ENCODE peak calls at places on chromosomes 5 and 9, in eight cellular contexts. One of them, this sample, is unnamed.

GRCh38 chr5:167448376-167448775 is 843.1 kb upstream of the WWC1 start:
- DNase-seq in stomach: no peak
- DNase-seq in fibroblast of lung: no peak
- DNase-seq in fibroblast of mammary gland: no peak
- DNase-seq in astrocyte of the cerebellum: no peak
- DNase-seq in fibroblast of villous mesenchyme: no peak
- DNase-seq in cardiac muscle cell: no peak
- DNase-seq in kidney: no peak
- DNase-seq in this sample: no peak

GRCh38 chr5:158451203-158451982 is 592.4 kb upstream of the CLINT1 start:
- DNase-seq in fibroblast of lung: peak
- DNase-seq in astrocyte of the cerebellum: peak
- DNase-seq in kidney: no peak
- DNase-seq in fibroblast of villous mesenchyme: peak
- DNase-seq in cardiac muscle cell: no peak
- DNase-seq in fibroblast of mammary gland: peak
- DNase-seq in stomach: no peak
- DNase-seq in this sample: peak

GRCh38 chr5:17365326-17365725 is 132.7 kb upstream of the TAF11L2 start:
- DNase-seq in cardiac muscle cell: no peak
- DNase-seq in fibroblast of lung: no peak
- DNase-seq in stomach: no peak
- DNase-seq in fibroblast of villous mesenchyme: no peak
- DNase-seq in kidney: no peak
- DNase-seq in astrocyte of the cerebellum: no peak
- DNase-seq in fibroblast of mammary gland: no peak
- DNase-seq in this sample: no peak

GRCh38 chr5:76571595-76571994 is 51.6 kb downstream of the F2RL2 start:
- DNase-seq in fibroblast of mammary gland: no peak
- DNase-seq in fibroblast of villous mesenchyme: no peak
- DNase-seq in kidney: no peak
- DNase-seq in astrocyte of the cerebellum: no peak
- DNase-seq in cardiac muscle cell: no peak
- DNase-seq in fibroblast of lung: no peak
- DNase-seq in stomach: no peak
- DNase-seq in this sample: no peak

GRCh38 chr9:113137196-113138168 is 13.3 kb upstream of the SLC31A2 start:
- DNase-seq in fibroblast of lung: no peak
- DNase-seq in fibroblast of mammary gland: no peak
- DNase-seq in cardiac muscle cell: no peak
- DNase-seq in astrocyte of the cerebellum: no peak
- DNase-seq in kidney: no peak
- DNase-seq in stomach: peak
- DNase-seq in fibroblast of villous mesenchyme: no peak
- DNase-seq in this sample: no peak

GRCh38 chr5:127770272-127770671 is 67.1 kb downstream of the CCDC192 start:
- DNase-seq in cardiac muscle cell: no peak
- DNase-seq in astrocyte of the cerebellum: no peak
- DNase-seq in stomach: no peak
- DNase-seq in fibroblast of lung: no peak
- DNase-seq in fibroblast of mammary gland: no peak
- DNase-seq in fibroblast of villous mesenchyme: no peak
- DNase-seq in kidney: no peak
- DNase-seq in this sample: no peak

GRCh38 chr5:138316355-138316754 is 15.2 kb downstream of the CDC25C start:
- DNase-seq in astrocyte of the cerebellum: no peak
- DNase-seq in kidney: no peak
- DNase-seq in cardiac muscle cell: peak
- DNase-seq in fibroblast of villous mesenchyme: no peak
- DNase-seq in fibroblast of mammary gland: no peak
- DNase-seq in fibroblast of lung: no peak
- DNase-seq in stomach: no peak
- DNase-seq in this sample: no peak

GRCh38 chr9:71791875-71792274 is 23.6 kb upstream of the CEMIP2 start:
- DNase-seq in kidney: no peak
- DNase-seq in astrocyte of the cerebellum: no peak
- DNase-seq in fibroblast of mammary gland: no peak
- DNase-seq in stomach: no peak
- DNase-seq in fibroblast of villous mesenchyme: no peak
- DNase-seq in cardiac muscle cell: no peak
- DNase-seq in fibroblast of lung: peak
- DNase-seq in this sample: no peak

GRCh38 chr9:6268830-6269397 is 53.3 kb downstream of the IL33 start:
- DNase-seq in astrocyte of the cerebellum: no peak
- DNase-seq in fibroblast of lung: no peak
- DNase-seq in stomach: peak
- DNase-seq in fibroblast of mammary gland: no peak
- DNase-seq in fibroblast of villous mesenchyme: no peak
- DNase-seq in cardiac muscle cell: no peak
- DNase-seq in kidney: no peak
- DNase-seq in this sample: no peak

GRCh38 chr9:69243116-69243515 is 69.0 kb downstream of the TJP2 start:
- DNase-seq in fibroblast of villous mesenchyme: no peak
- DNase-seq in fibroblast of lung: no peak
- DNase-seq in astrocyte of the cerebellum: no peak
- DNase-seq in cardiac muscle cell: no peak
- DNase-seq in stomach: no peak
- DNase-seq in kidney: no peak
- DNase-seq in fibroblast of mammary gland: no peak
- DNase-seq in this sample: no peak

GRCh38 chr5:170522211-170523128 is 18.6 kb downstream of the KCNIP1 start:
- DNase-seq in astrocyte of the cerebellum: peak
- DNase-seq in kidney: no peak
- DNase-seq in cardiac muscle cell: no peak
- DNase-seq in fibroblast of lung: peak
- DNase-seq in fibroblast of villous mesenchyme: no peak
- DNase-seq in stomach: no peak
- DNase-seq in fibroblast of mammary gland: peak
- DNase-seq in this sample: peak

GRCh38 chr5:89181546-89181945 is 298.6 kb upstream of the MEF2C start:
- DNase-seq in stomach: no peak
- DNase-seq in fibroblast of lung: no peak
- DNase-seq in fibroblast of villous mesenchyme: no peak
- DNase-seq in kidney: no peak
- DNase-seq in cardiac muscle cell: no peak
- DNase-seq in astrocyte of the cerebellum: no peak
- DNase-seq in fibroblast of mammary gland: no peak
- DNase-seq in this sample: no peak

GRCh38 chr9:89278551-89278950 is 32.4 kb upstream of the CKS2 start:
- DNase-seq in fibroblast of lung: no peak
- DNase-seq in stomach: no peak
- DNase-seq in cardiac muscle cell: no peak
- DNase-seq in fibroblast of mammary gland: no peak
- DNase-seq in kidney: no peak
- DNase-seq in astrocyte of the cerebellum: no peak
- DNase-seq in fibroblast of villous mesenchyme: no peak
- DNase-seq in this sample: no peak

GRCh38 chr9:80491086-80491749 is 919.5 kb downstream of the TLE4 start:
- DNase-seq in stomach: no peak
- DNase-seq in fibroblast of villous mesenchyme: no peak
- DNase-seq in kidney: no peak
- DNase-seq in astrocyte of the cerebellum: no peak
- DNase-seq in fibroblast of lung: no peak
- DNase-seq in cardiac muscle cell: no peak
- DNase-seq in fibroblast of mammary gland: no peak
- DNase-seq in this sample: no peak

GRCh38 chr5:135830384-135831275 is 3.8 kb upstream of the SLC25A48 start:
- DNase-seq in stomach: no peak
- DNase-seq in fibroblast of lung: no peak
- DNase-seq in fibroblast of villous mesenchyme: no peak
- DNase-seq in cardiac muscle cell: no peak
- DNase-seq in astrocyte of the cerebellum: no peak
- DNase-seq in kidney: no peak
- DNase-seq in fibroblast of mammary gland: no peak
- DNase-seq in this sample: no peak

GRCh38 chr5:137470921-137471220 is 28.3 kb downstream of the SPOCK1 start:
- DNase-seq in fibroblast of lung: no peak
- DNase-seq in cardiac muscle cell: no peak
- DNase-seq in kidney: no peak
- DNase-seq in fibroblast of mammary gland: no peak
- DNase-seq in astrocyte of the cerebellum: no peak
- DNase-seq in fibroblast of villous mesenchyme: no peak
- DNase-seq in stomach: no peak
- DNase-seq in this sample: no peak

GRCh38 chr9:15837079-15837679 is 284.3 kb downstream of the CCDC171 start:
- DNase-seq in fibroblast of villous mesenchyme: peak
- DNase-seq in stomach: no peak
- DNase-seq in cardiac muscle cell: peak
- DNase-seq in fibroblast of lung: peak
- DNase-seq in fibroblast of mammary gland: peak
- DNase-seq in kidney: no peak
- DNase-seq in astrocyte of the cerebellum: peak
- DNase-seq in this sample: peak

GRCh38 chr9:93967020-93967803 is 12.1 kb upstream of the BARX1 start:
- DNase-seq in astrocyte of the cerebellum: no peak
- DNase-seq in fibroblast of mammary gland: no peak
- DNase-seq in stomach: no peak
- DNase-seq in fibroblast of lung: no peak
- DNase-seq in fibroblast of villous mesenchyme: no peak
- DNase-seq in kidney: peak
- DNase-seq in cardiac muscle cell: no peak
- DNase-seq in this sample: no peak

GRCh38 chr9:99601506-99601905 is 220.2 kb upstream of the NR4A3 start:
- DNase-seq in cardiac muscle cell: no peak
- DNase-seq in astrocyte of the cerebellum: no peak
- DNase-seq in fibroblast of lung: no peak
- DNase-seq in kidney: no peak
- DNase-seq in fibroblast of mammary gland: peak
- DNase-seq in stomach: no peak
- DNase-seq in fibroblast of villous mesenchyme: peak
- DNase-seq in this sample: no peak

GRCh38 chr5:157292599-157292998 is 26.7 kb downstream of the CYFIP2 start:
- DNase-seq in astrocyte of the cerebellum: no peak
- DNase-seq in fibroblast of villous mesenchyme: no peak
- DNase-seq in fibroblast of mammary gland: peak
- DNase-seq in kidney: no peak
- DNase-seq in cardiac muscle cell: no peak
- DNase-seq in fibroblast of lung: no peak
- DNase-seq in stomach: no peak
- DNase-seq in this sample: no peak

GRCh38 chr5:56455417-56455816 is 222.3 kb upstream of the ANKRD55 start:
- DNase-seq in cardiac muscle cell: no peak
- DNase-seq in stomach: no peak
- DNase-seq in fibroblast of lung: no peak
- DNase-seq in fibroblast of villous mesenchyme: no peak
- DNase-seq in astrocyte of the cerebellum: no peak
- DNase-seq in kidney: no peak
- DNase-seq in fibroblast of mammary gland: no peak
- DNase-seq in this sample: no peak

GRCh38 chr5:6708814-6709213 is 4.4 kb upstream of the TENT4A start:
- DNase-seq in fibroblast of mammary gland: no peak
- DNase-seq in stomach: no peak
- DNase-seq in fibroblast of villous mesenchyme: no peak
- DNase-seq in fibroblast of lung: no peak
- DNase-seq in cardiac muscle cell: peak
- DNase-seq in astrocyte of the cerebellum: no peak
- DNase-seq in kidney: no peak
- DNase-seq in this sample: no peak

GRCh38 chr9:111700776-111701175 is 39.4 kb downstream of the GNG10 start:
- DNase-seq in kidney: no peak
- DNase-seq in fibroblast of villous mesenchyme: peak
- DNase-seq in cardiac muscle cell: no peak
- DNase-seq in astrocyte of the cerebellum: no peak
- DNase-seq in fibroblast of mammary gland: no peak
- DNase-seq in fibroblast of lung: no peak
- DNase-seq in stomach: no peak
- DNase-seq in this sample: no peak

GRCh38 chr5:122871669-122872068 is 26.3 kb downstream of the SNX24 start:
- DNase-seq in cardiac muscle cell: no peak
- DNase-seq in astrocyte of the cerebellum: no peak
- DNase-seq in fibroblast of lung: peak
- DNase-seq in stomach: no peak
- DNase-seq in kidney: no peak
- DNase-seq in fibroblast of mammary gland: peak
- DNase-seq in fibroblast of villous mesenchyme: no peak
- DNase-seq in this sample: peak

GRCh38 chr5:135456238-135457099 is 4.3 kb upstream of the TIFAB start:
- DNase-seq in stomach: peak
- DNase-seq in fibroblast of mammary gland: peak
- DNase-seq in fibroblast of lung: peak
- DNase-seq in cardiac muscle cell: no peak
- DNase-seq in astrocyte of the cerebellum: no peak
- DNase-seq in fibroblast of villous mesenchyme: peak
- DNase-seq in kidney: peak
- DNase-seq in this sample: peak

DNA sequence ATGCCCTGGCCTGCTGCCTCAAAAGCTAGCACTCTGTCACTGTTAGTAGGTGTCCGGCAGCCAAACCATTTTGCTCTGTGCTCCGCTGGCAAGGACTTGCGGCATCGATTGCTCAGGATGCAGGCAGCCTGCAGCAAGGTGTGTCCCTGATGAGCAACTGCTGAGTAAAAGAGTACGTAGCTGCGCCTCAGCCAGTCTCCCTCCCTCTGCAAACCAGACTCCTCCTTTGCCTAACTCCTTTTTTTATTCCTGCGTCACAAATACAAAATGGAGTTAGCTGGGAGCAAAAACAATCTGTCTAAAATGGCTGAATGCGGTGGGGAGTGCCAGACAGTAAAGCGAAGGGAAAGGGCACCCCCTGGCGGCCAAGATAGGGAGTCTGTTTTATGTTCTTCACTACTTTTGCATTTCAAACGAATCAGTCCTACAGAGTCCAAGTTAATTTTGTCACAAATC is 61.1 kb downstream of the DIAPH1 start:
- DNase-seq in fibroblast of mammary gland: peak
- DNase-seq in stomach: peak
- DNase-seq in fibroblast of villous mesenchyme: peak
- DNase-seq in kidney: peak
- DNase-seq in cardiac muscle cell: peak
- DNase-seq in fibroblast of lung: peak
- DNase-seq in astrocyte of the cerebellum: peak
- DNase-seq in this sample: peak
- H3K4me3 ChIP-seq in fibroblast of mammary gland: peak
- H3K4me3 ChIP-seq in stomach: no peak
- H3K4me3 ChIP-seq in fibroblast of villous mesenchyme: peak
- H3K4me3 ChIP-seq in kidney: peak
- H3K4me3 ChIP-seq in cardiac muscle cell: peak
- H3K4me3 ChIP-seq in fibroblast of lung: peak
- H3K4me3 ChIP-seq in astrocyte of the cerebellum: peak
- H3K4me3 ChIP-seq in this sample: peak

GRCh38 chr9:137191245-137191644 is 2.8 kb downstream of the SSNA1 start:
- DNase-seq in stomach: no peak
- DNase-seq in kidney: no peak
- DNase-seq in fibroblast of villous mesenchyme: no peak
- DNase-seq in astrocyte of the cerebellum: no peak
- DNase-seq in cardiac muscle cell: no peak
- DNase-seq in fibroblast of mammary gland: no peak
- DNase-seq in fibroblast of lung: no peak
- DNase-seq in this sample: no peak
- H3K4me3 ChIP-seq in stomach: no peak
- H3K4me3 ChIP-seq in kidney: no peak
- H3K4me3 ChIP-seq in fibroblast of villous mesenchyme: no peak
- H3K4me3 ChIP-seq in astrocyte of the cerebellum: no peak
- H3K4me3 ChIP-seq in cardiac muscle cell: no peak
- H3K4me3 ChIP-seq in fibroblast of mammary gland: no peak
- H3K4me3 ChIP-seq in fibroblast of lung: no peak
- H3K4me3 ChIP-seq in this sample: no peak

GRCh38 chr5:1167361-1167727 is 34.1 kb upstream of the SLC6A19 start:
- DNase-seq in fibroblast of mammary gland: no peak
- DNase-seq in fibroblast of villous mesenchyme: no peak
- DNase-seq in cardiac muscle cell: no peak
- DNase-seq in fibroblast of lung: no peak
- DNase-seq in stomach: no peak
- DNase-seq in astrocyte of the cerebellum: no peak
- DNase-seq in kidney: no peak
- DNase-seq in this sample: no peak
- H3K4me3 ChIP-seq in fibroblast of mammary gland: no peak
- H3K4me3 ChIP-seq in fibroblast of villous mesenchyme: no peak
- H3K4me3 ChIP-seq in cardiac muscle cell: no peak
- H3K4me3 ChIP-seq in fibroblast of lung: no peak
- H3K4me3 ChIP-seq in stomach: no peak
- H3K4me3 ChIP-seq in astrocyte of the cerebellum: no peak
- H3K4me3 ChIP-seq in kidney: no peak
- H3K4me3 ChIP-seq in this sample: no peak

GRCh38 chr5:28286566-28286965 is 1248.2 kb upstream of the CDH9 start:
- DNase-seq in fibroblast of lung: peak
- DNase-seq in fibroblast of mammary gland: no peak
- DNase-seq in cardiac muscle cell: no peak
- DNase-seq in astrocyte of the cerebellum: no peak
- DNase-seq in kidney: no peak
- DNase-seq in fibroblast of villous mesenchyme: no peak
- DNase-seq in stomach: no peak
- DNase-seq in this sample: no peak
- H3K4me3 ChIP-seq in fibroblast of lung: no peak
- H3K4me3 ChIP-seq in fibroblast of mammary gland: no peak
- H3K4me3 ChIP-seq in cardiac muscle cell: no peak
- H3K4me3 ChIP-seq in astrocyte of the cerebellum: no peak
- H3K4me3 ChIP-seq in kidney: no peak
- H3K4me3 ChIP-seq in fibroblast of villous mesenchyme: no peak
- H3K4me3 ChIP-seq in stomach: no peak
- H3K4me3 ChIP-seq in this sample: no peak